ENCODE peak calls at places on chromosome 14, in ten cellular contexts. K is breast epithelium; P is stimulated activated CD4-positive, alpha-beta T cell treated with anti-CD3 and anti-CD28 coated beads, Interleukin-4, amount 100 ng/mL, for 1 hour; D is kidney tubule cell; U is H1; J is NT2/D1; H is activated naive CD4-positive, alpha-beta T cell; Z is neural progenitor cell; W is A549; L is 8988T. M is an unnamed sample.

GRCh38 chr14:74574706-74575105 is 37.3 kb downstream of the LTBP2 start:
- DNase-seq in K (no peak), P (no peak), D (no peak), U (no peak), J (no peak), H (no peak), Z (no peak), W (no peak), L (no peak), M (no peak)

GRCh38 chr14:22263961-22264360 is 325.1 kb downstream of the DAD1 start:
- DNase-seq in K (no peak), P (no peak), D (peak; percentile 59), U (no peak), J (no peak), H (no peak), Z (no peak), W (no peak), L (no peak), M (no peak)

GRCh38 chr14:51929156-51929555 is 60.2 kb upstream of the RTRAF start:
- DNase-seq in K (no peak), P (no peak), D (no peak), U (no peak), J (no peak), H (no peak), Z (no peak), W (no peak), L (no peak), M (no peak)

GRCh38 chr14:86597279-86597678 is 1067.3 kb downstream of the FLRT2 start:
- DNase-seq in K (no peak), P (no peak), D (no peak), U (no peak), J (no peak), H (no peak), Z (no peak), W (no peak), L (no peak), M (no peak)

GRCh38 chr14:59118171-59118570 is 70.3 kb upstream of the DAAM1 start:
- DNase-seq in K (no peak), P (no peak), D (no peak), U (no peak), J (no peak), H (no peak), Z (no peak), W (no peak), L (no peak), M (no peak)

GRCh38 chr14:91753501-91754128 is 21.7 kb upstream of the CATSPERB start:
- DNase-seq in K (no peak), P (no peak), D (peak; percentile 61), U (no peak), J (no peak), H (no peak), Z (no peak), W (no peak), L (no peak), M (no peak)

GRCh38 chr14:96051642-96052540 is 12.7 kb downstream of the C14orf132 start:
- DNase-seq in K (no peak), P (no peak), D (no peak), U (peak; percentile 58), J (no peak), H (no peak), Z (peak; percentile 56), W (peak; percentile 21), L (no peak), M (no peak)

GRCh38 chr14:37585971-37586759 is 8.9 kb downstream of the FOXA1 start:
- DNase-seq in K (no peak), P (no peak), D (no peak), U (no peak), J (no peak), H (no peak), Z (peak; percentile 36), W (no peak), L (no peak), M (no peak)

GRCh38 chr14:90905531-90905930 is 89.3 kb upstream of the TTC7B start:
- DNase-seq in K (no peak), P (no peak), D (no peak), U (no peak), J (no peak), H (no peak), Z (no peak), W (no peak), L (no peak), M (no peak)

GRCh38 chr14:56751471-56751870 is 58.8 kb downstream of the OTX2 start:
- DNase-seq in K (no peak), P (no peak), D (no peak), U (no peak), J (no peak), H (no peak), Z (peak; percentile 53), W (peak; percentile 21), L (no peak), M (no peak)

GRCh38 chr14:104383088-104383805 is 196.3 kb upstream of the C14orf180 start:
- DNase-seq in K (no peak), P (no peak), D (no peak), U (no peak), J (no peak), H (no peak), Z (peak; percentile 81), W (no peak), L (no peak), M (peak; percentile 60)

GRCh38 chr14:105180598-105181528 is at the start of gene NUDT14:
- DNase-seq in K (peak; percentile 83), P (peak; percentile 83), D (peak; percentile 81), U (peak; percentile 92), J (no peak), H (peak; percentile 57), Z (peak; percentile 80), W (peak; percentile 85), L (peak; percentile 99), M (peak; percentile 94)

GRCh38 chr14:89616425-89617141 is 199.6 kb upstream of the FOXN3 start:
- DNase-seq in K (no peak), P (no peak), D (no peak), U (no peak), J (no peak), H (no peak), Z (no peak), W (no peak), L (no peak), M (no peak)

GRCh38 chr14:105971593-105972500 is 445.5 kb downstream of the TMEM121 start:
- DNase-seq in K (no peak), P (no peak), D (no peak), U (no peak), J (no peak), H (no peak), Z (no peak), W (no peak), L (no peak), M (no peak)